ENCODE peak calls at places on chromosomes 4 and X, in nine cellular contexts. I, N, T, Q, C, E, R, J and K are unnamed samples.

GRCh38 chr4:54784188-54784671 is 126.5 kb downstream of the KIT start:
- DNase-seq in T (no peak), I (no peak), E (no peak), C (peak; percentile 87), J (peak; percentile 95), Q (peak; percentile 96), R (no peak), N (no peak), K (no peak)

GRCh38 chrX:41703574-41704029 is 14.8 kb downstream of the GPR34 start:
- DNase-seq in T (no peak), E (no peak), N (no peak), R (no peak), Q (no peak), J (no peak), C (no peak), I (no peak), K (no peak)

GRCh38 chrX:47674776-47675175 is 15.8 kb upstream of the UXT start:
- DNase-seq in R (no peak), E (no peak), I (no peak), Q (no peak), T (no peak), C (no peak), J (no peak), N (no peak), K (no peak)

GRCh38 chr4:150366487-150366999 is 215.4 kb upstream of the MAB21L2 start:
- DNase-seq in T (no peak), J (no peak), I (no peak), R (peak; percentile 77), N (peak; percentile 58), Q (no peak), C (no peak), E (peak; percentile 58), K (no peak)

GRCh38 chr4:71941001-71941400 is 90.8 kb upstream of the NPFFR2 start:
- DNase-seq in I (no peak), N (peak; percentile 63), E (peak; percentile 17), R (peak; percentile 76), Q (no peak), J (peak; percentile 35), T (peak; percentile 1), C (no peak), K (no peak)

GRCh38 chr4:120009731-120010130 is 56.9 kb downstream of the MAD2L1 start:
- DNase-seq in Q (no peak), C (no peak), R (no peak), I (no peak), N (no peak), E (no peak), J (peak; percentile 53), T (no peak), K (no peak)

GRCh38 chrX:1246816-1247215 is 21.8 kb upstream of the CSF2RA start:
- DNase-seq in R (peak; percentile 86), C (peak; percentile 74), I (peak; percentile 72), N (peak; percentile 94), T (peak; percentile 50), E (peak; percentile 44), J (peak; percentile 72), Q (peak; percentile 74), K (peak; percentile 79)

GRCh38 chr4:39390603-39391002 is 16.1 kb upstream of the KLB start:
- DNase-seq in C (no peak), E (no peak), Q (no peak), J (no peak), I (no peak), R (no peak), N (no peak), T (no peak), K (no peak)

GRCh38 chr4:83860200-83860599 is 324.3 kb downstream of the GPAT3 start:
- DNase-seq in T (no peak), N (no peak), I (no peak), E (no peak), Q (no peak), C (no peak), J (no peak), R (no peak), K (no peak)

GRCh38 chr4:83855044-83855443 is 319.1 kb downstream of the GPAT3 start:
- DNase-seq in J (peak; percentile 85), E (no peak), R (no peak), N (no peak), I (no peak), C (no peak), Q (no peak), T (peak; percentile 70), K (no peak)

GRCh38 chr4:83862471-83862870 is 326.6 kb downstream of the GPAT3 start:
- DNase-seq in E (no peak), N (no peak), J (no peak), T (peak; percentile 55), Q (no peak), I (no peak), R (no peak), C (no peak), K (no peak)

DNA sequence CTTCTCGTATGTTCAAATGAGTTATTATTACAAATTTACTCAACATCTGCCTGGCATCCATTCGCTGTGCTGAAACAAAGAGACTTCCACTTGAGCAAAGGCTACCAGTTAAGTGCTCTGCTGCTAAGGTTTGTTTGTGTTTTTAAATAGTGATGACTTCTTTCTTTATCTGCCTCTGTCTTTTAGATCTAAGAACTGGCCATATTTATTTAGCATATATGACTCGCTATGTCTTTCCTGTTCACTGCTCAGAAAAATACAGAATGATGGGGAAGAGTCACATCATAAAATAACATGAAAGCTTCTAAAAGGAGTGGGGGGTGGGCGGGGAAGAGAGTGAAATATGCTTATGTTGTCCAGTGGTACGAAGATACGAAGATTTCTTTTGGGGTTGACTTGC is 322.2 kb downstream of the GPAT3 start:
- DNase-seq in Q (no peak), C (no peak), I (no peak), J (no peak), N (no peak), E (no peak), R (no peak), T (no peak), K (no peak)
- H3K4me1 ChIP-seq in Q (no peaks in the 10 kb centered on the region), C (no peaks in the 10 kb centered on the region), I (no peaks in the 10 kb centered on the region), J (no peaks in the 10 kb centered on the region), N (no peaks in the 10 kb centered on the region), E (peaks cover 15% of the 10 kb centered on the region), R (peaks cover 50% of the 10 kb centered on the region), T (peaks cover 21% of the 10 kb centered on the region), K (no peaks in the 10 kb centered on the region)

GRCh38 chr4:184960505-184960971 is 57.8 kb upstream of the HELT start:
- DNase-seq in I (no peak), E (no peak), Q (no peak), T (peak; percentile 54), J (no peak), N (no peak), R (no peak), C (no peak), K (no peak)
- H3K4me3 ChIP-seq in I (no peak overlapping the region), E (no peak overlapping the region), Q (no peak overlapping the region), T (peak overlapping the region; percentile 42), J (no peak overlapping the region), N (no peak overlapping the region), R (no peak overlapping the region), C (no peak overlapping the region), K (no peak overlapping the region)

GRCh38 chr4:2742081-2742822 is 13.9 kb downstream of the TNIP2 start:
- DNase-seq in C (no peak), I (no peak), R (no peak), N (no peak), T (no peak), E (no peak), Q (no peak), J (no peak), K (no peak)

GRCh38 chr4:2742823-2743517 is 13.2 kb downstream of the TNIP2 start:
- DNase-seq in I (no peak), J (no peak), Q (no peak), R (no peak), N (no peak), C (no peak), E (no peak), T (no peak), K (no peak)

GRCh38 chr4:2743518-2744445 is 12.4 kb downstream of the TNIP2 start:
- DNase-seq in R (no peak), T (no peak), Q (no peak), E (no peak), J (no peak), I (no peak), C (no peak), N (no peak), K (no peak)

GRCh38 chr4:2744576-2745270 is 11.4 kb downstream of the TNIP2 start:
- DNase-seq in N (no peak), Q (no peak), T (no peak), R (no peak), E (no peak), I (no peak), C (no peak), J (no peak), K (no peak)

GRCh38 chr4:2741626-2742025 is 14.5 kb downstream of the TNIP2 start:
- DNase-seq in J (no peak), T (no peak), N (no peak), C (no peak), I (no peak), Q (no peak), E (no peak), R (no peak), K (no peak)
- H3K36me3 ChIP-seq in J (peaks cover 44% of the 10 kb centered on the region), T (peaks cover 41% of the 10 kb centered on the region), N (peaks cover 20% of the 10 kb centered on the region), C (peaks cover 53% of the 10 kb centered on the region), I (peaks cover 30% of the 10 kb centered on the region), Q (peaks cover 56% of the 10 kb centered on the region), E (peaks cover 43% of the 10 kb centered on the region), R (peaks cover 16% of the 10 kb centered on the region), K (peaks cover 24% of the 10 kb centered on the region)

GRCh38 chr4:76758996-76759395 is 138.9 kb downstream of the SOWAHB start:
- DNase-seq in N (no peak), T (no peak), J (no peak), I (no peak), E (no peak), R (no peak), Q (no peak), C (no peak), K (no peak)
- H3K4me1 ChIP-seq in N (no peaks in the 10 kb centered on the region), T (no peaks in the 10 kb centered on the region), J (peaks cover 20% of the 10 kb centered on the region), I (no peaks in the 10 kb centered on the region), E (peaks cover 23% of the 10 kb centered on the region), R (no peaks in the 10 kb centered on the region), Q (peaks cover 17% of the 10 kb centered on the region), C (peaks cover 16% of the 10 kb centered on the region), K (no peaks in the 10 kb centered on the region)